ENCODE peak calls at places on chromosomes 6 and 20, in seven cellular contexts. One of them, this sample, is unnamed.

GRCh38 chr20:57761413-57761734 is 51.6 kb upstream of the PMEPA1 start:
- DNase-seq in mucosa of gallbladder: no peak
- DNase-seq in fibroblast of lung: no peak
- DNase-seq in activated CD8-positive, alpha-beta memory T cell treated with anti-CD3 and anti-CD28 coated beads for 4 hours: no peak
- DNase-seq in activated effector memory CD4-positive, alpha-beta T cell treated with anti-CD3 and anti-CD28 coated beads, Interleukin-2, amount 50 U/mL, for 16 hours: no peak
- DNase-seq in right atrium auricular region: no peak
- DNase-seq in cardiac fibroblast: no peak
- DNase-seq in this sample: no peak

GRCh38 chr20:48728042-48728837 is 99.6 kb downstream of the PREX1 start:
- DNase-seq in mucosa of gallbladder: no peak
- DNase-seq in fibroblast of lung: no peak
- DNase-seq in activated CD8-positive, alpha-beta memory T cell treated with anti-CD3 and anti-CD28 coated beads for 4 hours: no peak
- DNase-seq in activated effector memory CD4-positive, alpha-beta T cell treated with anti-CD3 and anti-CD28 coated beads, Interleukin-2, amount 50 U/mL, for 16 hours: no peak
- DNase-seq in right atrium auricular region: no peak
- DNase-seq in cardiac fibroblast: no peak
- DNase-seq in this sample: no peak

GRCh38 chr6:87731080-87731479 is 29.0 kb upstream of the AKIRIN2 start:
- DNase-seq in mucosa of gallbladder: no peak
- DNase-seq in fibroblast of lung: no peak
- DNase-seq in activated CD8-positive, alpha-beta memory T cell treated with anti-CD3 and anti-CD28 coated beads for 4 hours: no peak
- DNase-seq in activated effector memory CD4-positive, alpha-beta T cell treated with anti-CD3 and anti-CD28 coated beads, Interleukin-2, amount 50 U/mL, for 16 hours: no peak
- DNase-seq in right atrium auricular region: no peak
- DNase-seq in cardiac fibroblast: no peak
- DNase-seq in this sample: no peak

GRCh38 chr6:31407699-31408098 is 4.3 kb downstream of the MICA start:
- DNase-seq in mucosa of gallbladder: no peak
- DNase-seq in fibroblast of lung: peak; percentile 79
- DNase-seq in activated CD8-positive, alpha-beta memory T cell treated with anti-CD3 and anti-CD28 coated beads for 4 hours: no peak
- DNase-seq in activated effector memory CD4-positive, alpha-beta T cell treated with anti-CD3 and anti-CD28 coated beads, Interleukin-2, amount 50 U/mL, for 16 hours: no peak
- DNase-seq in right atrium auricular region: no peak
- DNase-seq in cardiac fibroblast: peak; percentile 75
- DNase-seq in this sample: no peak

GRCh38 chr20:23415958-23416583 is 5.2 kb downstream of the NAPB start:
- DNase-seq in mucosa of gallbladder: no peak
- DNase-seq in fibroblast of lung: peak; percentile 40
- DNase-seq in activated CD8-positive, alpha-beta memory T cell treated with anti-CD3 and anti-CD28 coated beads for 4 hours: no peak
- DNase-seq in activated effector memory CD4-positive, alpha-beta T cell treated with anti-CD3 and anti-CD28 coated beads, Interleukin-2, amount 50 U/mL, for 16 hours: no peak
- DNase-seq in right atrium auricular region: no peak
- DNase-seq in cardiac fibroblast: peak; percentile 3
- DNase-seq in this sample: no peak

GRCh38 chr6:4133941-4134838 is 1.2 kb downstream of the ECI2 start:
- DNase-seq in mucosa of gallbladder: no peak
- DNase-seq in fibroblast of lung: peak; percentile 20
- DNase-seq in activated CD8-positive, alpha-beta memory T cell treated with anti-CD3 and anti-CD28 coated beads for 4 hours: no peak
- DNase-seq in activated effector memory CD4-positive, alpha-beta T cell treated with anti-CD3 and anti-CD28 coated beads, Interleukin-2, amount 50 U/mL, for 16 hours: peak; percentile 73
- DNase-seq in right atrium auricular region: no peak
- DNase-seq in cardiac fibroblast: peak; percentile 18
- DNase-seq in this sample: no peak

GRCh38 chr6:1175877-1176276 is 136.0 kb upstream of the FOXQ1 start:
- DNase-seq in mucosa of gallbladder: no peak
- DNase-seq in fibroblast of lung: no peak
- DNase-seq in activated CD8-positive, alpha-beta memory T cell treated with anti-CD3 and anti-CD28 coated beads for 4 hours: no peak
- DNase-seq in activated effector memory CD4-positive, alpha-beta T cell treated with anti-CD3 and anti-CD28 coated beads, Interleukin-2, amount 50 U/mL, for 16 hours: no peak
- DNase-seq in right atrium auricular region: no peak
- DNase-seq in cardiac fibroblast: no peak
- DNase-seq in this sample: no peak

GRCh38 chr6:134247854-134248580 is 69.9 kb downstream of the SGK1 start:
- DNase-seq in mucosa of gallbladder: no peak
- DNase-seq in fibroblast of lung: no peak
- DNase-seq in activated CD8-positive, alpha-beta memory T cell treated with anti-CD3 and anti-CD28 coated beads for 4 hours: no peak
- DNase-seq in activated effector memory CD4-positive, alpha-beta T cell treated with anti-CD3 and anti-CD28 coated beads, Interleukin-2, amount 50 U/mL, for 16 hours: no peak
- DNase-seq in right atrium auricular region: no peak
- DNase-seq in cardiac fibroblast: no peak
- DNase-seq in this sample: no peak

GRCh38 chr6:16438677-16439615 is 200.6 kb downstream of the GMPR start:
- DNase-seq in mucosa of gallbladder: no peak
- DNase-seq in fibroblast of lung: peak; percentile 64
- DNase-seq in activated CD8-positive, alpha-beta memory T cell treated with anti-CD3 and anti-CD28 coated beads for 4 hours: no peak
- DNase-seq in activated effector memory CD4-positive, alpha-beta T cell treated with anti-CD3 and anti-CD28 coated beads, Interleukin-2, amount 50 U/mL, for 16 hours: no peak
- DNase-seq in right atrium auricular region: no peak
- DNase-seq in cardiac fibroblast: peak; percentile 73
- DNase-seq in this sample: no peak

GRCh38 chr6:74626288-74626687 is 579.6 kb downstream of the COL12A1 start:
- DNase-seq in mucosa of gallbladder: no peak
- DNase-seq in fibroblast of lung: no peak
- DNase-seq in activated CD8-positive, alpha-beta memory T cell treated with anti-CD3 and anti-CD28 coated beads for 4 hours: no peak
- DNase-seq in activated effector memory CD4-positive, alpha-beta T cell treated with anti-CD3 and anti-CD28 coated beads, Interleukin-2, amount 50 U/mL, for 16 hours: no peak
- DNase-seq in right atrium auricular region: no peak
- DNase-seq in cardiac fibroblast: no peak
- DNase-seq in this sample: no peak

GRCh38 chr6:45454008-45454911 is 76.5 kb upstream of the SUPT3H start:
- DNase-seq in mucosa of gallbladder: no peak
- DNase-seq in fibroblast of lung: peak; percentile 91
- DNase-seq in activated CD8-positive, alpha-beta memory T cell treated with anti-CD3 and anti-CD28 coated beads for 4 hours: no peak
- DNase-seq in activated effector memory CD4-positive, alpha-beta T cell treated with anti-CD3 and anti-CD28 coated beads, Interleukin-2, amount 50 U/mL, for 16 hours: no peak
- DNase-seq in right atrium auricular region: no peak
- DNase-seq in cardiac fibroblast: peak; percentile 52
- DNase-seq in this sample: no peak

GRCh38 chr20:21125072-21125848 is 622 bp upstream of the KIZ start:
- DNase-seq in mucosa of gallbladder: peak; percentile 40
- DNase-seq in fibroblast of lung: peak; percentile 43
- DNase-seq in activated CD8-positive, alpha-beta memory T cell treated with anti-CD3 and anti-CD28 coated beads for 4 hours: no peak
- DNase-seq in activated effector memory CD4-positive, alpha-beta T cell treated with anti-CD3 and anti-CD28 coated beads, Interleukin-2, amount 50 U/mL, for 16 hours: no peak
- DNase-seq in right atrium auricular region: no peak
- DNase-seq in cardiac fibroblast: peak; percentile 55
- DNase-seq in this sample: no peak

GRCh38 chr20:62685781-62686555 is 22.7 kb upstream of the NTSR1 start:
- DNase-seq in mucosa of gallbladder: peak; percentile 68
- DNase-seq in fibroblast of lung: no peak
- DNase-seq in activated CD8-positive, alpha-beta memory T cell treated with anti-CD3 and anti-CD28 coated beads for 4 hours: no peak
- DNase-seq in activated effector memory CD4-positive, alpha-beta T cell treated with anti-CD3 and anti-CD28 coated beads, Interleukin-2, amount 50 U/mL, for 16 hours: no peak
- DNase-seq in right atrium auricular region: peak; percentile 70
- DNase-seq in cardiac fibroblast: no peak
- DNase-seq in this sample: no peak

GRCh38 chr20:49171928-49172327 is 16.2 kb downstream of the STAU1 start:
- DNase-seq in mucosa of gallbladder: no peak
- DNase-seq in fibroblast of lung: no peak
- DNase-seq in activated CD8-positive, alpha-beta memory T cell treated with anti-CD3 and anti-CD28 coated beads for 4 hours: no peak
- DNase-seq in activated effector memory CD4-positive, alpha-beta T cell treated with anti-CD3 and anti-CD28 coated beads, Interleukin-2, amount 50 U/mL, for 16 hours: no peak
- DNase-seq in right atrium auricular region: no peak
- DNase-seq in cardiac fibroblast: no peak
- DNase-seq in this sample: no peak

GRCh38 chr6:140182819-140183218 is 808.4 kb upstream of the CITED2 start:
- DNase-seq in mucosa of gallbladder: no peak
- DNase-seq in fibroblast of lung: peak; percentile 23
- DNase-seq in activated CD8-positive, alpha-beta memory T cell treated with anti-CD3 and anti-CD28 coated beads for 4 hours: no peak
- DNase-seq in activated effector memory CD4-positive, alpha-beta T cell treated with anti-CD3 and anti-CD28 coated beads, Interleukin-2, amount 50 U/mL, for 16 hours: no peak
- DNase-seq in right atrium auricular region: no peak
- DNase-seq in cardiac fibroblast: no peak
- DNase-seq in this sample: no peak

GRCh38 chr6:40763001-40763400 is 175.8 kb upstream of the LRFN2 start:
- DNase-seq in mucosa of gallbladder: no peak
- DNase-seq in fibroblast of lung: no peak
- DNase-seq in activated CD8-positive, alpha-beta memory T cell treated with anti-CD3 and anti-CD28 coated beads for 4 hours: no peak
- DNase-seq in activated effector memory CD4-positive, alpha-beta T cell treated with anti-CD3 and anti-CD28 coated beads, Interleukin-2, amount 50 U/mL, for 16 hours: no peak
- DNase-seq in right atrium auricular region: peak; percentile 67
- DNase-seq in cardiac fibroblast: no peak
- DNase-seq in this sample: no peak

GRCh38 chr20:10427060-10427692 is 6.8 kb downstream of the MKKS start:
- DNase-seq in mucosa of gallbladder: peak; percentile 57
- DNase-seq in fibroblast of lung: peak; percentile 65
- DNase-seq in activated CD8-positive, alpha-beta memory T cell treated with anti-CD3 and anti-CD28 coated beads for 4 hours: no peak
- DNase-seq in activated effector memory CD4-positive, alpha-beta T cell treated with anti-CD3 and anti-CD28 coated beads, Interleukin-2, amount 50 U/mL, for 16 hours: peak; percentile 82
- DNase-seq in right atrium auricular region: no peak
- DNase-seq in cardiac fibroblast: peak; percentile 82
- DNase-seq in this sample: no peak

GRCh38 chr6:140002406-140003022 is 628.1 kb upstream of the CITED2 start:
- DNase-seq in mucosa of gallbladder: no peak
- DNase-seq in fibroblast of lung: no peak
- DNase-seq in activated CD8-positive, alpha-beta memory T cell treated with anti-CD3 and anti-CD28 coated beads for 4 hours: no peak
- DNase-seq in activated effector memory CD4-positive, alpha-beta T cell treated with anti-CD3 and anti-CD28 coated beads, Interleukin-2, amount 50 U/mL, for 16 hours: no peak
- DNase-seq in right atrium auricular region: no peak
- DNase-seq in cardiac fibroblast: no peak
- DNase-seq in this sample: no peak

GRCh38 chr6:111248789-111249188 is 161.5 kb downstream of the SLC16A10 start:
- DNase-seq in mucosa of gallbladder: no peak
- DNase-seq in fibroblast of lung: no peak
- DNase-seq in activated CD8-positive, alpha-beta memory T cell treated with anti-CD3 and anti-CD28 coated beads for 4 hours: no peak
- DNase-seq in activated effector memory CD4-positive, alpha-beta T cell treated with anti-CD3 and anti-CD28 coated beads, Interleukin-2, amount 50 U/mL, for 16 hours: no peak
- DNase-seq in right atrium auricular region: no peak
- DNase-seq in cardiac fibroblast: no peak
- DNase-seq in this sample: no peak

GRCh38 chr6:169955796-169956493 is 204.5 kb downstream of the ERMARD start:
- DNase-seq in mucosa of gallbladder: no peak
- DNase-seq in fibroblast of lung: no peak
- DNase-seq in activated CD8-positive, alpha-beta memory T cell treated with anti-CD3 and anti-CD28 coated beads for 4 hours: no peak
- DNase-seq in activated effector memory CD4-positive, alpha-beta T cell treated with anti-CD3 and anti-CD28 coated beads, Interleukin-2, amount 50 U/mL, for 16 hours: no peak
- DNase-seq in right atrium auricular region: peak; percentile 58
- DNase-seq in cardiac fibroblast: no peak
- DNase-seq in this sample: peak; percentile 79